ENCODE peak calls at places on chromosomes 5 and 9, in six cellular contexts. I is spleen, V is fibroblast of mammary gland, Z is mammary epithelial cell, M is fibroblast of lung, H is heart right ventricle. S is an unnamed sample.

GRCh38 chr9:32587901-32588300 is 14.9 kb upstream of the NDUFB6 start:
- DNase-seq in H (no peak), I (no peak), M (no peak), V (peak), Z (peak), S (no peak)

GRCh38 chr5:82417776-82418607 is 139.8 kb upstream of the RPS23 start:
- DNase-seq in M (no peak), Z (no peak), H (no peak), V (peak), I (no peak), S (no peak)

GRCh38 chr9:126275386-126276001 is 51.1 kb upstream of the MVB12B start:
- DNase-seq in I (no peak), H (peak), Z (no peak), M (no peak), V (no peak), S (peak)

GRCh38 chr9:134213508-134214394 is 49.4 kb upstream of the RNU6ATAC start:
- DNase-seq in I (peak), H (no peak), M (no peak), V (no peak), Z (no peak), S (no peak)

GRCh38 chr9:137457406-137458193 is 1.5 kb downstream of the NSMF start:
- DNase-seq in V (no peak), Z (no peak), H (no peak), I (peak), M (no peak), S (no peak)

GRCh38 chr9:23254404-23255184 is 571.4 kb downstream of the ELAVL2 start:
- DNase-seq in V (no peak), Z (no peak), I (no peak), M (no peak), H (no peak), S (no peak)

GRCh38 chr9:112132356-112132755 is 42.7 kb downstream of the SUSD1 start:
- DNase-seq in H (no peak), M (no peak), I (no peak), V (no peak), Z (no peak), S (no peak)

GRCh38 chr5:143828710-143829109 is 16.7 kb downstream of the HMHB1 start:
- DNase-seq in H (no peak), I (no peak), Z (no peak), M (no peak), V (no peak), S (no peak)

GRCh38 chr5:115934388-115934974 is 27.8 kb upstream of the LVRN start:
- DNase-seq in I (no peak), V (no peak), Z (no peak), H (no peak), M (no peak), S (no peak)

GRCh38 chr5:42377496-42377895 is 45.7 kb upstream of the GHR start:
- DNase-seq in M (no peak), V (peak), Z (peak), I (no peak), H (no peak), S (no peak)

GRCh38 chr9:109122726-109123621 is 3.2 kb upstream of the TMEM245 start:
- DNase-seq in Z (no peak), H (no peak), M (no peak), V (no peak), I (no peak), S (no peak)

GRCh38 chr9:136538599-136539426 is 7.0 kb downstream of the NOTCH1 start:
- DNase-seq in Z (no peak), H (peak), V (no peak), M (no peak), I (peak), S (no peak)

DNA sequence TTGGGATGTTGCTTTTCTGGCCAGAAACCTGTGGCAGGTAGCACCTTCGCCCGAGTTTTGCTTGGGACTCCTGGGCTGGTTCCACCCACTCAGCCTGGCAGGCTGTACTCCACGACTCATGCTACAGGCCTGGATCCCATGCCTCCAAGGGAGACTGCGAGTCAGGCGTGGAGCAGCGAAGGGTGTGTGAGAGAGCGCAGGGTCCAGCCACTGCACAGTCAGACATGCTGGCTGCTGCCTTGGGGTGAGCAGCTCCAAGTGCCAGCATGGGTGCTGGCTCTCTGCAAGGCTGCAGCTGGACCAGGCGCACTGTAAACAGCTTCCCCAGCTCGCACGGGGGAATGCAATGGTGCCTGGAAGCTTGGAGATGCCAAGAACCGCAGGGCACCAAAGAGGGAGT is 249.6 kb upstream of the EDIL3 start:
- DNase-seq in M (peak), V (peak), Z (peak), H (no peak), I (peak), S (peak)
- H3K4me3 ChIP-seq in M (no peak), V (no peak), Z (no peak), H (no peak), I (no peak), S (no peak)

GRCh38 chr5:139390639-139391569 is 1.2 kb upstream of the MZB1 start:
- DNase-seq in V (no peak), H (no peak), M (no peak), I (no peak), Z (no peak), S (no peak)

GRCh38 chr5:139389701-139390638 is at the start of gene MZB1:
- DNase-seq in M (no peak), V (no peak), H (no peak), I (peak), Z (no peak), S (no peak)

GRCh38 chr5:139387611-139388197 is 2.0 kb downstream of the MZB1 start:
- DNase-seq in Z (no peak), H (no peak), V (no peak), I (peak), M (no peak), S (no peak)

GRCh38 chr5:139386039-139386438 is 2.9 kb upstream of the SLC23A1 start:
- DNase-seq in Z (peak), I (peak), H (no peak), M (no peak), V (no peak), S (no peak)

DNA sequence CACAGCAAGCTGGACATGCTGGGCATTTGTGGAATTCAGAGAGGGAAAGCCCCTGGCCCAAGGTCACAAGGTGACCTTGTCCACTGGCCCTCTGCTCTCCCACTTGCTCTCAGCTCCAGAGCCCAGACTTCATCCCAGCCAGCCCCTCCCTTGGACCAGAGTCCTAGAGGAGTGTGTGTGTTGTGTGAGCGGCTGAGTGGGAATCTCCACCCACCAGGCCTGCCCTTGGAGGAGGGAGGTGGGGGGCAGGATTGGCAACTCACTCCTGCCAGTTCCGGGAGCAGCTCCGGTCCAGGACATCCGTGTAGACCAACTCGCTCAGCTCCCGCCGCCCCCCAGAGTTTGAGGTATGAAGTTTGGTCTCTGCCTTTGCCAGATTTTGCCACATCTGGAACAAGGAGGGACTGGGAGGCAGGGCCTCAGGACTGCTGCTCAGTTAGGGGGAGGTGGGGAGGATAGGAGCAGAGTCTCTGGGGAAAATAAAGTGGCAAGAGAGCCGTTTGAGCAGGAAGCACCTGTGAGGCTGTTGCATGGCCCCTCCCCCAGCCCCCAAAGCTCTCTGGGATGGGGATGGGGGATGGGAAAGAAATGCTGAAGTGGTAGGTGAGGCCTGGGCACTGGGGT is 1.4 kb downstream of the MZB1 start:
- DNase-seq in H (no peak), V (no peak), Z (no peak), M (peak), I (peak), S (no peak)
- H3K4me3 ChIP-seq in H (no peak), V (no peak), Z (no peak), M (no peak), I (no peak), S (no peak)

GRCh38 chr5:150757087-150757649 is 1.6 kb downstream of the DCTN4 start:
- DNase-seq in H (no peak), I (no peak), V (peak), Z (peak), M (no peak), S (no peak)
- H3K4me3 ChIP-seq in H (no peak), I (no peak), V (peak), Z (peak), M (peak), S (peak)

GRCh38 chr5:73234156-73234555 is 61.2 kb downstream of the TMEM174 start:
- DNase-seq in Z (no peak), I (no peak), V (no peak), M (no peak), H (no peak), S (no peak)

GRCh38 chr5:73231245-73231778 is 58.3 kb downstream of the TMEM174 start:
- DNase-seq in Z (no peak), V (no peak), H (no peak), M (no peak), I (no peak), S (no peak)

GRCh38 chr5:73233461-73234151 is 60.6 kb downstream of the TMEM174 start:
- DNase-seq in M (peak), V (no peak), Z (no peak), H (no peak), I (no peak), S (no peak)

GRCh38 chr5:73232266-73233041 is 59.5 kb downstream of the TMEM174 start:
- DNase-seq in I (no peak), Z (no peak), H (no peak), M (no peak), V (no peak), S (no peak)

DNA sequence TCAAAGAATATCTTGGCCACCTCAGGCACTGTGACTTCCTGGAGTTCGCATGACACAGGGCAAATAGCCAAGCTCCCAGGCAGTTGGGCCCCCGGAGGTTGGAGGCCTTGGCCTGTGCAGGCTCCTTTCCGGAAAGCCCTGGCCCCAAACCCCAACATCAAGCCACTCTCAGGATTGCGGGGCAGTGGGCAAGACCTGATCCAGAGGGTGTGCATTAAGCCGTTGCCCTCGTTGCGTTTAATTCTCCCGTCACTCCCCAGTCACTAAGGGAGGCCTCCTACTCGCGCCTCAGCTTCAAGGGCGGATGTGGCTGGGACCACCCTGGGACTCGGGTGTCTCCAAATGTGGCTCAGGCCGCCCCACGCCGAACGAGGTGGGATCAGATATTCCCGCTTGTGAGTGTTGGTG is 60.1 kb downstream of the TMEM174 start:
- DNase-seq in I (no peak), H (no peak), Z (no peak), M (no peak), V (no peak), S (no peak)
- H3K4me3 ChIP-seq in I (no peak), H (peak), Z (no peak), M (no peak), V (no peak), S (no peak)

S was measured in retinal pigment epithelial cell.